ENCODE peak calls at places on chromosomes 2 and 18, in seven cellular contexts. C, F, Y, Q, G, S and R are unnamed samples.

GRCh38 chr2:676647-677055 is 555 bp downstream of the TMEM18 start:
- DNase-seq in G (peak; percentile 97), F (peak; percentile 90), Q (peak; percentile 98), C (peak; percentile 99), S (peak; percentile 99), Y (peak; percentile 98), R (peak; percentile 99)

GRCh38 chr2:42095923-42096408 is 48.1 kb downstream of the PKDCC start:
- DNase-seq in S (peak; percentile 69), G (peak; percentile 76), Y (peak; percentile 77), Q (peak; percentile 83), C (peak; percentile 74), F (no peak), R (peak; percentile 80)

GRCh38 chr2:29011650-29012060 is 30.6 kb downstream of the TOGARAM2 start:
- DNase-seq in G (no peak), Y (no peak), S (no peak), C (peak; percentile 79), F (no peak), Q (no peak), R (peak; percentile 58)

GRCh38 chr2:57497489-57498096 is 549.0 kb upstream of the VRK2 start:
- DNase-seq in S (peak; percentile 64), Y (peak; percentile 82), G (peak; percentile 68), F (no peak), Q (peak; percentile 32), C (peak; percentile 10), R (peak; percentile 31)

GRCh38 chr2:45169339-45170190 is 160.3 kb upstream of the SIX2 start:
- DNase-seq in Q (no peak), S (peak; percentile 67), G (peak; percentile 57), F (no peak), C (no peak), Y (peak; percentile 70), R (no peak)

GRCh38 chr2:65918760-65919187 is 486.4 kb upstream of the SPRED2 start:
- DNase-seq in Q (no peak), Y (peak; percentile 41), S (no peak), G (no peak), F (no peak), C (no peak), R (no peak)

GRCh38 chr2:117179405-117179804 is 635.1 kb upstream of the DDX18 start:
- DNase-seq in Q (no peak), F (no peak), Y (no peak), G (no peak), C (no peak), S (no peak), R (no peak)

GRCh38 chr18:22640281-22640842 is 222.6 kb upstream of the CTAGE1 start:
- DNase-seq in C (no peak), G (peak; percentile 9), Q (no peak), Y (no peak), F (no peak), S (no peak), R (no peak)

GRCh38 chr2:72028351-72028995 is 119.2 kb downstream of the CYP26B1 start:
- DNase-seq in Y (no peak), G (no peak), F (no peak), S (no peak), Q (no peak), C (peak; percentile 1), R (peak; percentile 25)

GRCh38 chr2:127733816-127734537 is 32.7 kb downstream of the SFT2D3 start:
- DNase-seq in F (no peak), S (no peak), Y (no peak), Q (peak; percentile 21), C (no peak), G (no peak), R (no peak)

GRCh38 chr2:55045685-55046221 is 4.5 kb downstream of the RTN4 start:
- DNase-seq in S (no peak), F (no peak), Y (no peak), Q (no peak), C (no peak), G (no peak), R (no peak)

GRCh38 chr2:86825728-86826386 is 35.1 kb upstream of the CD8A start:
- DNase-seq in G (no peak), C (no peak), Y (no peak), F (no peak), S (no peak), Q (no peak), R (no peak)

GRCh38 chr2:196453613-196454047 is 185.9 kb upstream of the CCDC150 start:
- DNase-seq in F (no peak), C (peak; percentile 67), Q (peak; percentile 63), Y (peak; percentile 79), G (peak; percentile 60), S (peak; percentile 14), R (no peak)

DNA sequence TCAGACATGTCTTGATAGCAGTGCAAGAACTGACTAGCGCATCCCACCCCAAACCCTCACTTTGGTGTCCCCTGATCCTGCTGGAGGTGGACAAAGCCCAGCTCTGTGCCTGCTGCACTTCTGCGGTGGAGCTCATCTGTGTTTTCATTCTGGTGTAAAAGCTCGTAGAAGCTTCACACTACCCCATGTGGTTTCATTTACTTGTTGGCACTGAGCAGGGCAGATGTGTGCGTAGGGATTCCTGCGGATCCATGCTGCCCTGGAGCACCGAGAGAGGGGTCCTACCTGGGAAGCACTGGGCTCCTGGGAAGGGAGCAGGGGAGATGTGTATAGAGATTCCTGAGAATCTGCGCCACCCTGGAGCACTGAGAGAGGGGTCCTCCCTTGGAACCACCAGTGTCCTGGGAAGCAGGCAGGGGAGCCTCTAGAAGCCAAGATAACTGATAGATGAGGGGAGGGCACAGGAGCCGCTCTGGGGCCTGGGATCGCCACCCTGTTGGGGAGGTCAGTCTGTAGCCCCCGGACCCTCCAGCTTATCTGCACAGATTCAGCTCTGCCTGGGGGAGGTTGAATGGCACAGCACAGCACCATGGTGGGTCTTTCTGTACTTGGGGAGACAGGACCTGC is 106.9 kb upstream of the OTOS start:
- DNase-seq in C (no peak), Q (no peak), S (no peak), Y (no peak), G (no peak), F (no peak), R (no peak)
- TF ChIP-seq CTCF in C (no peak), Q (no peak), S (no peak), Y (no peak), G (no peak), F (no peak), R (no peak)

DNA sequence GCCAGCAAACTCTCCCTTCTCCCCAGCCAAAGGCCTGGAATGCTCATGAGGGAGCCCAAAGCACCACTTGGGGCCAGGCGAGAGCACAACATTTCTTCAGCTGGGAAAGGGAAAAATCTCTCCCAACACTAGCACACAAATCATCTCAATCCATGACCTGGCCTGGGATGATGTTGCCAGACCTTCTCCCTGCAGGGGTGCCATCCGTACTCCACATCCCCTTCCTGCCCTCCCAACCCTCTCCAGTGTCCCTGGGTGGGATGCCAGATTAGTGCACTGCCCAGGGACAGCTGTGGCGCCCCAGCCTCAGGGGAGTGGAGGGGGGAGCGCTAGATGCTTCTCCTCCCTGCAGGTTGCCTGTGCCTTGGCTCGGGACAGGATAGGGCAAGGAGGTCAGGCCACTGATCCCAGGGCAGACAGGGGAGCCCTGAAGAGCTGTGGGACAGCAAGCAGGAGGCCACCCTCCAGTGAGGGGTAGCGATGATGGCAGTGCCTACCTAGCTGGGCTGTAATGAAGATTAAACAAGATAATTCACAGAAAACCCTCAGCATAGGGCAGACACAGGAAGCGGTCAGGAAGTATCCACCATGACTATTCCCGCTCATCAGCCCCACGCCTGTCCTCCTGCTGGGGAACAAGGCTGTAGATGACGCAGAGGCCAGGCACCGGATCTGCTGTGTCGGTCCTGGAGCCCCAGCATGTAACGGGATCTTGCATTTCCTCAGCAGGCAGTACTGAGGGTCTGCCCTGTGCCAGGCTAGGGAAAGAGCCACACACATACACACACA is 31.1 kb downstream of the SERTAD2 start:
- DNase-seq in C (no peak), G (no peak), F (no peak), Q (no peak), S (no peak), Y (peak; percentile 71), R (no peak)
- TF ChIP-seq CTCF in C (no peak), G (peak; percentile 10), F (no peak), Q (peak; percentile 11), S (no peak), Y (peak; percentile 49), R (no peak)

GRCh38 chr2:172791953-172792352 is 56.3 kb downstream of the RAPGEF4 start:
- DNase-seq in C (no peak), Y (peak; percentile 39), G (no peak), F (no peak), S (no peak), Q (no peak), R (no peak)
- TF ChIP-seq CTCF in C (no peak), Y (peak; percentile 27), G (no peak), F (no peak), S (no peak), Q (no peak), R (no peak)

GRCh38 chr2:38830546-38831159 is 45.1 kb downstream of the DHX57 start:
- DNase-seq in G (no peak), S (no peak), C (no peak), Y (no peak), Q (no peak), F (no peak), R (no peak)

GRCh38 chr2:38835990-38836389 is 39.7 kb downstream of the DHX57 start:
- DNase-seq in G (no peak), Q (no peak), F (no peak), S (no peak), Y (no peak), C (no peak), R (no peak)

GRCh38 chr2:38836801-38837200 is 38.9 kb downstream of the DHX57 start:
- DNase-seq in Y (no peak), C (no peak), F (no peak), S (peak; percentile 10), Q (peak; percentile 10), G (no peak), R (no peak)

DNA sequence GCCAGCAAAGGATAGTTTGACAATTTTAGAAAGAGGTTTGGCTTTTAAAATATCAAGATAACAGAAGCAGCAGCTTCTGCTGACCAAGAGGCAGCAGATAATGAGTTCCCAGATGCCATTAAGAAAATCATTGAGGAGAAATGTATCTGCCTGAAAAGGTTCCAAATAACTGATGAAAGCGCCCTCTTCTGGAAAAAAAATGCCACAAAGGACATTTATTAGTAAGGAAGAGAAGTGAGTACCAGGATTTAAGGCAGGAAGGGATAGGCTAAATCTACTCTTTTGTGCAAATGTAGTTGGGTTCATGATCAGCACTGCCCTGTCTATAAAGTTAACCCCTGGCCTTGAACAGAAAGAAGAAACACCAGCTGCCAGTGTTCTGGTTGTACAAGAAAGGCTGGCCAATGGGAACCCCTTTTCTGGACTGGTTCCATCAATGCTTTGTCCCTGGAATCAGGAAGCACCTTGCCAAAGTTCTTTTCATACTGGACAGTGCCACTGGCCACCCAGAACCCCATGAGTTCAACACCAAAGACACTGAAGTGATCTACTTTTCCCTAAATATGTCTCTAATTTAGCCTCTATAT is 40.6 kb downstream of the DHX57 start:
- DNase-seq in C (no peak), F (no peak), S (no peak), Q (peak; percentile 28), Y (peak; percentile 75), G (peak; percentile 47), R (no peak)
- TF ChIP-seq CTCF in C (peak; percentile 28), F (peak; percentile 27), S (peak; percentile 43), Q (peak; percentile 50), Y (peak; percentile 59), G (peak; percentile 44), R (no peak)